ENCODE peak calls at places on chromosome 15, in nine cellular contexts. One of them, this sample, is unnamed.

GRCh38 chr15:83848315-83849050 is 194.6 kb downstream of the ADAMTSL3 start:
- DNase-seq in NCI-H1436 treated with DMSO at 0.1 percent for 48 hours: no peak
- DNase-seq in AG08396: peak; percentile 55
- DNase-seq in CD8-positive, alpha-beta T cell: no peak
- DNase-seq in heart right ventricle: no peak
- DNase-seq in germinal center: no peak
- DNase-seq in activated CD4-positive, alpha-beta T cell treated with anti-CD3 and anti-CD28 coated beads, Interleukin-2, amount 50 U/mL, for 48 hours: no peak
- DNase-seq in Right ventricle myocardium superior: no peak
- DNase-seq in posterior vena cava: no peak
- DNase-seq in this sample: no peak

GRCh38 chr15:64813075-64813474 is 12.4 kb downstream of the PIF1 start:
- DNase-seq in NCI-H1436 treated with DMSO at 0.1 percent for 48 hours: no peak
- DNase-seq in AG08396: no peak
- DNase-seq in CD8-positive, alpha-beta T cell: no peak
- DNase-seq in heart right ventricle: no peak
- DNase-seq in germinal center: no peak
- DNase-seq in activated CD4-positive, alpha-beta T cell treated with anti-CD3 and anti-CD28 coated beads, Interleukin-2, amount 50 U/mL, for 48 hours: no peak
- DNase-seq in Right ventricle myocardium superior: no peak
- DNase-seq in posterior vena cava: no peak
- DNase-seq in this sample: no peak

GRCh38 chr15:79091204-79091867 is 756 bp upstream of the RASGRF1 start:
- DNase-seq in NCI-H1436 treated with DMSO at 0.1 percent for 48 hours: no peak
- DNase-seq in AG08396: no peak
- DNase-seq in CD8-positive, alpha-beta T cell: no peak
- DNase-seq in heart right ventricle: no peak
- DNase-seq in germinal center: peak; percentile 54
- DNase-seq in activated CD4-positive, alpha-beta T cell treated with anti-CD3 and anti-CD28 coated beads, Interleukin-2, amount 50 U/mL, for 48 hours: peak; percentile 20
- DNase-seq in Right ventricle myocardium superior: no peak
- DNase-seq in posterior vena cava: no peak
- DNase-seq in this sample: no peak

GRCh38 chr15:101045835-101046691 is 126.9 kb downstream of the LRRK1 start:
- DNase-seq in NCI-H1436 treated with DMSO at 0.1 percent for 48 hours: no peak
- DNase-seq in AG08396: no peak
- DNase-seq in CD8-positive, alpha-beta T cell: no peak
- DNase-seq in heart right ventricle: no peak
- DNase-seq in germinal center: no peak
- DNase-seq in activated CD4-positive, alpha-beta T cell treated with anti-CD3 and anti-CD28 coated beads, Interleukin-2, amount 50 U/mL, for 48 hours: no peak
- DNase-seq in Right ventricle myocardium superior: peak; percentile 37
- DNase-seq in posterior vena cava: peak; percentile 62
- DNase-seq in this sample: no peak

GRCh38 chr15:26935322-26935721 is 35.7 kb upstream of the GABRG3 start:
- DNase-seq in NCI-H1436 treated with DMSO at 0.1 percent for 48 hours: no peak
- DNase-seq in AG08396: no peak
- DNase-seq in CD8-positive, alpha-beta T cell: no peak
- DNase-seq in heart right ventricle: no peak
- DNase-seq in germinal center: no peak
- DNase-seq in activated CD4-positive, alpha-beta T cell treated with anti-CD3 and anti-CD28 coated beads, Interleukin-2, amount 50 U/mL, for 48 hours: no peak
- DNase-seq in Right ventricle myocardium superior: no peak
- DNase-seq in posterior vena cava: no peak
- DNase-seq in this sample: no peak

GRCh38 chr15:77029166-77030041 is 34.5 kb downstream of the PSTPIP1 start:
- DNase-seq in NCI-H1436 treated with DMSO at 0.1 percent for 48 hours: no peak
- DNase-seq in AG08396: no peak
- DNase-seq in CD8-positive, alpha-beta T cell: no peak
- DNase-seq in heart right ventricle: no peak
- DNase-seq in germinal center: no peak
- DNase-seq in activated CD4-positive, alpha-beta T cell treated with anti-CD3 and anti-CD28 coated beads, Interleukin-2, amount 50 U/mL, for 48 hours: peak; percentile 0
- DNase-seq in Right ventricle myocardium superior: peak; percentile 37
- DNase-seq in posterior vena cava: peak; percentile 68
- DNase-seq in this sample: peak; percentile 10

GRCh38 chr15:94793641-94794040 is 562.3 kb downstream of the MCTP2 start:
- DNase-seq in NCI-H1436 treated with DMSO at 0.1 percent for 48 hours: no peak
- DNase-seq in AG08396: no peak
- DNase-seq in CD8-positive, alpha-beta T cell: no peak
- DNase-seq in heart right ventricle: no peak
- DNase-seq in germinal center: no peak
- DNase-seq in activated CD4-positive, alpha-beta T cell treated with anti-CD3 and anti-CD28 coated beads, Interleukin-2, amount 50 U/mL, for 48 hours: no peak
- DNase-seq in Right ventricle myocardium superior: no peak
- DNase-seq in posterior vena cava: no peak
- DNase-seq in this sample: no peak

GRCh38 chr15:66170042-66170441 is 83.5 kb downstream of the MEGF11 start:
- DNase-seq in NCI-H1436 treated with DMSO at 0.1 percent for 48 hours: no peak
- DNase-seq in AG08396: no peak
- DNase-seq in CD8-positive, alpha-beta T cell: no peak
- DNase-seq in heart right ventricle: no peak
- DNase-seq in germinal center: no peak
- DNase-seq in activated CD4-positive, alpha-beta T cell treated with anti-CD3 and anti-CD28 coated beads, Interleukin-2, amount 50 U/mL, for 48 hours: no peak
- DNase-seq in Right ventricle myocardium superior: no peak
- DNase-seq in posterior vena cava: no peak
- DNase-seq in this sample: no peak

GRCh38 chr15:87207945-87208580 is 1048.5 kb downstream of the NTRK3 start:
- DNase-seq in NCI-H1436 treated with DMSO at 0.1 percent for 48 hours: no peak
- DNase-seq in AG08396: no peak
- DNase-seq in CD8-positive, alpha-beta T cell: no peak
- DNase-seq in heart right ventricle: no peak
- DNase-seq in germinal center: no peak
- DNase-seq in activated CD4-positive, alpha-beta T cell treated with anti-CD3 and anti-CD28 coated beads, Interleukin-2, amount 50 U/mL, for 48 hours: no peak
- DNase-seq in Right ventricle myocardium superior: no peak
- DNase-seq in posterior vena cava: no peak
- DNase-seq in this sample: no peak

GRCh38 chr15:43517354-43518072 is at the start of gene MAP1A:
- DNase-seq in NCI-H1436 treated with DMSO at 0.1 percent for 48 hours: peak; percentile 27
- DNase-seq in AG08396: peak; percentile 89
- DNase-seq in CD8-positive, alpha-beta T cell: no peak
- DNase-seq in heart right ventricle: peak; percentile 61
- DNase-seq in germinal center: no peak
- DNase-seq in activated CD4-positive, alpha-beta T cell treated with anti-CD3 and anti-CD28 coated beads, Interleukin-2, amount 50 U/mL, for 48 hours: no peak
- DNase-seq in Right ventricle myocardium superior: peak; percentile 73
- DNase-seq in posterior vena cava: peak; percentile 88
- DNase-seq in this sample: no peak

GRCh38 chr15:86317379-86317745 is 237.7 kb downstream of the AGBL1 start:
- DNase-seq in NCI-H1436 treated with DMSO at 0.1 percent for 48 hours: no peak
- DNase-seq in AG08396: no peak
- DNase-seq in CD8-positive, alpha-beta T cell: no peak
- DNase-seq in heart right ventricle: no peak
- DNase-seq in germinal center: no peak
- DNase-seq in activated CD4-positive, alpha-beta T cell treated with anti-CD3 and anti-CD28 coated beads, Interleukin-2, amount 50 U/mL, for 48 hours: no peak
- DNase-seq in Right ventricle myocardium superior: no peak
- DNase-seq in posterior vena cava: no peak
- DNase-seq in this sample: no peak

GRCh38 chr15:49308686-49309085 is 114.4 kb upstream of the FGF7 start:
- DNase-seq in NCI-H1436 treated with DMSO at 0.1 percent for 48 hours: no peak
- DNase-seq in AG08396: no peak
- DNase-seq in CD8-positive, alpha-beta T cell: no peak
- DNase-seq in heart right ventricle: no peak
- DNase-seq in germinal center: no peak
- DNase-seq in activated CD4-positive, alpha-beta T cell treated with anti-CD3 and anti-CD28 coated beads, Interleukin-2, amount 50 U/mL, for 48 hours: no peak
- DNase-seq in Right ventricle myocardium superior: no peak
- DNase-seq in posterior vena cava: no peak
- DNase-seq in this sample: no peak

GRCh38 chr15:23497710-23498111 is 50.7 kb upstream of the GOLGA6L2 start:
- DNase-seq in NCI-H1436 treated with DMSO at 0.1 percent for 48 hours: no peak
- DNase-seq in AG08396: no peak
- DNase-seq in CD8-positive, alpha-beta T cell: no peak
- DNase-seq in heart right ventricle: no peak
- DNase-seq in germinal center: no peak
- DNase-seq in activated CD4-positive, alpha-beta T cell treated with anti-CD3 and anti-CD28 coated beads, Interleukin-2, amount 50 U/mL, for 48 hours: no peak
- DNase-seq in Right ventricle myocardium superior: no peak
- DNase-seq in posterior vena cava: no peak
- DNase-seq in this sample: no peak

GRCh38 chr15:42510258-42511009 is 15.0 kb downstream of the SNAP23 start:
- DNase-seq in NCI-H1436 treated with DMSO at 0.1 percent for 48 hours: no peak
- DNase-seq in AG08396: no peak
- DNase-seq in CD8-positive, alpha-beta T cell: no peak
- DNase-seq in heart right ventricle: no peak
- DNase-seq in germinal center: no peak
- DNase-seq in activated CD4-positive, alpha-beta T cell treated with anti-CD3 and anti-CD28 coated beads, Interleukin-2, amount 50 U/mL, for 48 hours: no peak
- DNase-seq in Right ventricle myocardium superior: no peak
- DNase-seq in posterior vena cava: no peak
- DNase-seq in this sample: no peak

GRCh38 chr15:69748700-69749099 is 296.1 kb downstream of the RPLP1 start:
- DNase-seq in NCI-H1436 treated with DMSO at 0.1 percent for 48 hours: no peak
- DNase-seq in AG08396: no peak
- DNase-seq in CD8-positive, alpha-beta T cell: no peak
- DNase-seq in heart right ventricle: no peak
- DNase-seq in germinal center: no peak
- DNase-seq in activated CD4-positive, alpha-beta T cell treated with anti-CD3 and anti-CD28 coated beads, Interleukin-2, amount 50 U/mL, for 48 hours: no peak
- DNase-seq in Right ventricle myocardium superior: no peak
- DNase-seq in posterior vena cava: no peak
- DNase-seq in this sample: no peak

GRCh38 chr15:50046159-50046558 is 72.9 kb downstream of the ATP8B4 start:
- DNase-seq in NCI-H1436 treated with DMSO at 0.1 percent for 48 hours: no peak
- DNase-seq in AG08396: no peak
- DNase-seq in CD8-positive, alpha-beta T cell: no peak
- DNase-seq in heart right ventricle: no peak
- DNase-seq in germinal center: no peak
- DNase-seq in activated CD4-positive, alpha-beta T cell treated with anti-CD3 and anti-CD28 coated beads, Interleukin-2, amount 50 U/mL, for 48 hours: no peak
- DNase-seq in Right ventricle myocardium superior: no peak
- DNase-seq in posterior vena cava: no peak
- DNase-seq in this sample: no peak

GRCh38 chr15:58473720-58474119 is 41.9 kb downstream of the LIPC start:
- DNase-seq in NCI-H1436 treated with DMSO at 0.1 percent for 48 hours: no peak
- DNase-seq in AG08396: peak; percentile 38
- DNase-seq in CD8-positive, alpha-beta T cell: no peak
- DNase-seq in heart right ventricle: no peak
- DNase-seq in germinal center: no peak
- DNase-seq in activated CD4-positive, alpha-beta T cell treated with anti-CD3 and anti-CD28 coated beads, Interleukin-2, amount 50 U/mL, for 48 hours: no peak
- DNase-seq in Right ventricle myocardium superior: no peak
- DNase-seq in posterior vena cava: no peak
- DNase-seq in this sample: no peak

GRCh38 chr15:36278219-36278618 is 301.2 kb upstream of the CDIN1 start:
- DNase-seq in NCI-H1436 treated with DMSO at 0.1 percent for 48 hours: no peak
- DNase-seq in AG08396: no peak
- DNase-seq in CD8-positive, alpha-beta T cell: no peak
- DNase-seq in heart right ventricle: no peak
- DNase-seq in germinal center: no peak
- DNase-seq in activated CD4-positive, alpha-beta T cell treated with anti-CD3 and anti-CD28 coated beads, Interleukin-2, amount 50 U/mL, for 48 hours: no peak
- DNase-seq in Right ventricle myocardium superior: no peak
- DNase-seq in posterior vena cava: no peak
- DNase-seq in this sample: no peak

GRCh38 chr15:73127302-73127936 is 75.2 kb downstream of the NEO1 start:
- DNase-seq in NCI-H1436 treated with DMSO at 0.1 percent for 48 hours: no peak
- DNase-seq in AG08396: peak; percentile 47
- DNase-seq in CD8-positive, alpha-beta T cell: no peak
- DNase-seq in heart right ventricle: no peak
- DNase-seq in germinal center: peak; percentile 36
- DNase-seq in activated CD4-positive, alpha-beta T cell treated with anti-CD3 and anti-CD28 coated beads, Interleukin-2, amount 50 U/mL, for 48 hours: peak; percentile 27
- DNase-seq in Right ventricle myocardium superior: no peak
- DNase-seq in posterior vena cava: no peak
- DNase-seq in this sample: peak; percentile 36

GRCh38 chr15:75565062-75565970 is 13.8 kb downstream of the PTPN9 start:
- DNase-seq in NCI-H1436 treated with DMSO at 0.1 percent for 48 hours: no peak
- DNase-seq in AG08396: peak; percentile 47
- DNase-seq in CD8-positive, alpha-beta T cell: no peak
- DNase-seq in heart right ventricle: no peak
- DNase-seq in germinal center: no peak
- DNase-seq in activated CD4-positive, alpha-beta T cell treated with anti-CD3 and anti-CD28 coated beads, Interleukin-2, amount 50 U/mL, for 48 hours: no peak
- DNase-seq in Right ventricle myocardium superior: no peak
- DNase-seq in posterior vena cava: no peak
- DNase-seq in this sample: no peak

GRCh38 chr15:38879909-38880471 is 315.4 kb upstream of the RASGRP1 start:
- DNase-seq in NCI-H1436 treated with DMSO at 0.1 percent for 48 hours: no peak
- DNase-seq in AG08396: no peak
- DNase-seq in CD8-positive, alpha-beta T cell: no peak
- DNase-seq in heart right ventricle: peak; percentile 9
- DNase-seq in germinal center: no peak
- DNase-seq in activated CD4-positive, alpha-beta T cell treated with anti-CD3 and anti-CD28 coated beads, Interleukin-2, amount 50 U/mL, for 48 hours: no peak
- DNase-seq in Right ventricle myocardium superior: peak; percentile 50
- DNase-seq in posterior vena cava: no peak
- DNase-seq in this sample: no peak

GRCh38 chr15:38406451-38406850 is 47.5 kb upstream of the FAM98B start:
- DNase-seq in NCI-H1436 treated with DMSO at 0.1 percent for 48 hours: no peak
- DNase-seq in AG08396: no peak
- DNase-seq in CD8-positive, alpha-beta T cell: no peak
- DNase-seq in heart right ventricle: no peak
- DNase-seq in germinal center: no peak
- DNase-seq in activated CD4-positive, alpha-beta T cell treated with anti-CD3 and anti-CD28 coated beads, Interleukin-2, amount 50 U/mL, for 48 hours: no peak
- DNase-seq in Right ventricle myocardium superior: no peak
- DNase-seq in posterior vena cava: no peak
- DNase-seq in this sample: no peak

GRCh38 chr15:90482124-90483011 is 47.4 kb upstream of the CRTC3 start:
- DNase-seq in NCI-H1436 treated with DMSO at 0.1 percent for 48 hours: no peak
- DNase-seq in AG08396: peak; percentile 41
- DNase-seq in CD8-positive, alpha-beta T cell: no peak
- DNase-seq in heart right ventricle: no peak
- DNase-seq in germinal center: peak; percentile 19
- DNase-seq in activated CD4-positive, alpha-beta T cell treated with anti-CD3 and anti-CD28 coated beads, Interleukin-2, amount 50 U/mL, for 48 hours: peak; percentile 39
- DNase-seq in Right ventricle myocardium superior: no peak
- DNase-seq in posterior vena cava: no peak
- DNase-seq in this sample: peak; percentile 53

GRCh38 chr15:87877114-87877810 is 379.3 kb downstream of the NTRK3 start:
- DNase-seq in NCI-H1436 treated with DMSO at 0.1 percent for 48 hours: no peak
- DNase-seq in AG08396: no peak
- DNase-seq in CD8-positive, alpha-beta T cell: no peak
- DNase-seq in heart right ventricle: peak; percentile 18
- DNase-seq in germinal center: no peak
- DNase-seq in activated CD4-positive, alpha-beta T cell treated with anti-CD3 and anti-CD28 coated beads, Interleukin-2, amount 50 U/mL, for 48 hours: no peak
- DNase-seq in Right ventricle myocardium superior: peak; percentile 47
- DNase-seq in posterior vena cava: no peak
- DNase-seq in this sample: no peak

GRCh38 chr15:59237854-59238252 is 31.2 kb downstream of the LDHAL6B start:
- DNase-seq in NCI-H1436 treated with DMSO at 0.1 percent for 48 hours: no peak
- DNase-seq in AG08396: no peak
- DNase-seq in CD8-positive, alpha-beta T cell: no peak
- DNase-seq in heart right ventricle: no peak
- DNase-seq in germinal center: no peak
- DNase-seq in activated CD4-positive, alpha-beta T cell treated with anti-CD3 and anti-CD28 coated beads, Interleukin-2, amount 50 U/mL, for 48 hours: no peak
- DNase-seq in Right ventricle myocardium superior: no peak
- DNase-seq in posterior vena cava: no peak
- DNase-seq in this sample: no peak

GRCh38 chr15:50232791-50233190 is 32.7 kb downstream of the HDC start:
- DNase-seq in NCI-H1436 treated with DMSO at 0.1 percent for 48 hours: no peak
- DNase-seq in AG08396: no peak
- DNase-seq in CD8-positive, alpha-beta T cell: no peak
- DNase-seq in heart right ventricle: no peak
- DNase-seq in germinal center: no peak
- DNase-seq in activated CD4-positive, alpha-beta T cell treated with anti-CD3 and anti-CD28 coated beads, Interleukin-2, amount 50 U/mL, for 48 hours: no peak
- DNase-seq in Right ventricle myocardium superior: no peak
- DNase-seq in posterior vena cava: no peak
- DNase-seq in this sample: no peak

GRCh38 chr15:68620721-68621528 is 42.1 kb downstream of the CORO2B start:
- DNase-seq in NCI-H1436 treated with DMSO at 0.1 percent for 48 hours: peak; percentile 59
- DNase-seq in AG08396: peak; percentile 89
- DNase-seq in CD8-positive, alpha-beta T cell: no peak
- DNase-seq in heart right ventricle: peak; percentile 86
- DNase-seq in germinal center: no peak
- DNase-seq in activated CD4-positive, alpha-beta T cell treated with anti-CD3 and anti-CD28 coated beads, Interleukin-2, amount 50 U/mL, for 48 hours: no peak
- DNase-seq in Right ventricle myocardium superior: peak; percentile 93
- DNase-seq in posterior vena cava: peak; percentile 97
- DNase-seq in this sample: no peak

GRCh38 chr15:42088801-42089640 is 5.3 kb downstream of the PLA2G4D start:
- DNase-seq in NCI-H1436 treated with DMSO at 0.1 percent for 48 hours: no peak
- DNase-seq in AG08396: no peak
- DNase-seq in CD8-positive, alpha-beta T cell: no peak
- DNase-seq in heart right ventricle: no peak
- DNase-seq in germinal center: no peak
- DNase-seq in activated CD4-positive, alpha-beta T cell treated with anti-CD3 and anti-CD28 coated beads, Interleukin-2, amount 50 U/mL, for 48 hours: no peak
- DNase-seq in Right ventricle myocardium superior: no peak
- DNase-seq in posterior vena cava: peak; percentile 60
- DNase-seq in this sample: no peak

GRCh38 chr15:32119694-32120330 is 89.5 kb downstream of the CHRNA7 start:
- DNase-seq in NCI-H1436 treated with DMSO at 0.1 percent for 48 hours: no peak
- DNase-seq in AG08396: no peak
- DNase-seq in CD8-positive, alpha-beta T cell: no peak
- DNase-seq in heart right ventricle: no peak
- DNase-seq in germinal center: no peak
- DNase-seq in activated CD4-positive, alpha-beta T cell treated with anti-CD3 and anti-CD28 coated beads, Interleukin-2, amount 50 U/mL, for 48 hours: no peak
- DNase-seq in Right ventricle myocardium superior: no peak
- DNase-seq in posterior vena cava: no peak
- DNase-seq in this sample: no peak

GRCh38 chr15:31328425-31328998 is 1.9 kb downstream of the KLF13 start:
- DNase-seq in NCI-H1436 treated with DMSO at 0.1 percent for 48 hours: no peak
- DNase-seq in AG08396: peak; percentile 64
- DNase-seq in CD8-positive, alpha-beta T cell: peak; percentile 54
- DNase-seq in heart right ventricle: no peak
- DNase-seq in germinal center: peak; percentile 55
- DNase-seq in activated CD4-positive, alpha-beta T cell treated with anti-CD3 and anti-CD28 coated beads, Interleukin-2, amount 50 U/mL, for 48 hours: peak; percentile 83
- DNase-seq in Right ventricle myocardium superior: peak; percentile 74
- DNase-seq in posterior vena cava: no peak
- DNase-seq in this sample: peak; percentile 71

GRCh38 chr15:36465304-36465703 is 114.1 kb upstream of the CDIN1 start:
- DNase-seq in NCI-H1436 treated with DMSO at 0.1 percent for 48 hours: no peak
- DNase-seq in AG08396: no peak
- DNase-seq in CD8-positive, alpha-beta T cell: no peak
- DNase-seq in heart right ventricle: no peak
- DNase-seq in germinal center: no peak
- DNase-seq in activated CD4-positive, alpha-beta T cell treated with anti-CD3 and anti-CD28 coated beads, Interleukin-2, amount 50 U/mL, for 48 hours: no peak
- DNase-seq in Right ventricle myocardium superior: no peak
- DNase-seq in posterior vena cava: no peak
- DNase-seq in this sample: no peak